ENCODE peak calls at places on chromosomes 4 and X, in four cellular contexts. Q is K562, G is GM12878, Y is H1. B is an unnamed sample.

GRCh38 chr4:100933628-100934027 is 413.7 kb downstream of the PPP3CA start:
- DNase-seq in Q (no peak), G (no peak), Y (no peak), B (peak; percentile 11)

GRCh38 chrX:68018248-68019203 is 414.8 kb downstream of the OPHN1 start:
- DNase-seq in Q (no peak), G (no peak), Y (peak; percentile 65), B (peak; percentile 32)

GRCh38 chr4:36244257-36245084 is at the start of gene ARAP2:
- DNase-seq in Q (peak; percentile 7), G (no peak), Y (peak; percentile 67), B (peak; percentile 4)

GRCh38 chrX:136954930-136955329 is 74.4 kb upstream of the RBMX start:
- DNase-seq in Q (peak; percentile 11), G (no peak), Y (no peak), B (peak; percentile 46)

GRCh38 chrX:24566233-24566632 is 80.9 kb downstream of the PCYT1B start:
- DNase-seq in Q (no peak), G (no peak), Y (no peak), B (no peak)

GRCh38 chr4:119570401-119570800 is 58.2 kb downstream of the PDE5A start:
- DNase-seq in Q (no peak), G (no peak), Y (no peak), B (peak; percentile 68)

GRCh38 chr4:130333241-130333759 is 1237.3 kb downstream of the C4orf33 start:
- DNase-seq in Q (no peak), G (no peak), Y (no peak), B (no peak)

GRCh38 chrX:154444001-154444754 is at the start of gene FAM50A:
- DNase-seq in Q (peak; percentile 86), G (no peak), Y (peak; percentile 69), B (peak; percentile 42)

GRCh38 chr4:110926841-110927400 is 304.0 kb upstream of the PITX2 start:
- DNase-seq in Q (no peak), G (no peak), Y (no peak), B (no peak)

GRCh38 chr4:53489279-53489889 is 101.9 kb downstream of the LNX1 start:
- DNase-seq in Q (peak; percentile 54), G (no peak), Y (no peak), B (peak; percentile 79)

GRCh38 chrX:17737707-17738001 is 361 bp downstream of the SCML1 start:
- DNase-seq in Q (no peak), G (no peak), Y (no peak), B (no peak)

GRCh38 chr4:1169171-1169671 is 3.2 kb downstream of the SPON2 start:
- DNase-seq in Q (no peak), G (no peak), Y (no peak), B (no peak)

GRCh38 chr4:8913858-8914460 is 42.3 kb upstream of the HMX1 start:
- DNase-seq in Q (no peak), G (no peak), Y (peak; percentile 36), B (no peak)

GRCh38 chrX:41779058-41779564 is 55.1 kb downstream of the GPR82 start:
- DNase-seq in Q (no peak), G (no peak), Y (no peak), B (peak; percentile 85)

GRCh38 chrX:86133761-86134160 is 14.5 kb upstream of the DACH2 start:
- DNase-seq in Q (no peak), G (no peak), Y (no peak), B (peak; percentile 34)

GRCh38 chrX:150362599-150363481 is at the start of gene MAMLD1:
- DNase-seq in Q (peak; percentile 43), G (no peak), Y (peak; percentile 47), B (peak; percentile 84)

GRCh38 chrX:86946569-86946968 is 571.0 kb upstream of the KLHL4 start:
- DNase-seq in Q (peak; percentile 4), G (peak; percentile 1), Y (no peak), B (peak; percentile 24)

GRCh38 chr4:7323872-7324650 is 110.7 kb downstream of the PSAPL1 start:
- DNase-seq in Q (no peak), G (no peak), Y (no peak), B (no peak)

GRCh38 chr4:14345356-14345775 is 656.9 kb upstream of the CPEB2 start:
- DNase-seq in Q (no peak), G (no peak), Y (no peak), B (peak; percentile 66)
- TF ChIP-seq CHD1 in Q (no peak), G (no peak), Y (no peak), B (no peak)

DNA sequence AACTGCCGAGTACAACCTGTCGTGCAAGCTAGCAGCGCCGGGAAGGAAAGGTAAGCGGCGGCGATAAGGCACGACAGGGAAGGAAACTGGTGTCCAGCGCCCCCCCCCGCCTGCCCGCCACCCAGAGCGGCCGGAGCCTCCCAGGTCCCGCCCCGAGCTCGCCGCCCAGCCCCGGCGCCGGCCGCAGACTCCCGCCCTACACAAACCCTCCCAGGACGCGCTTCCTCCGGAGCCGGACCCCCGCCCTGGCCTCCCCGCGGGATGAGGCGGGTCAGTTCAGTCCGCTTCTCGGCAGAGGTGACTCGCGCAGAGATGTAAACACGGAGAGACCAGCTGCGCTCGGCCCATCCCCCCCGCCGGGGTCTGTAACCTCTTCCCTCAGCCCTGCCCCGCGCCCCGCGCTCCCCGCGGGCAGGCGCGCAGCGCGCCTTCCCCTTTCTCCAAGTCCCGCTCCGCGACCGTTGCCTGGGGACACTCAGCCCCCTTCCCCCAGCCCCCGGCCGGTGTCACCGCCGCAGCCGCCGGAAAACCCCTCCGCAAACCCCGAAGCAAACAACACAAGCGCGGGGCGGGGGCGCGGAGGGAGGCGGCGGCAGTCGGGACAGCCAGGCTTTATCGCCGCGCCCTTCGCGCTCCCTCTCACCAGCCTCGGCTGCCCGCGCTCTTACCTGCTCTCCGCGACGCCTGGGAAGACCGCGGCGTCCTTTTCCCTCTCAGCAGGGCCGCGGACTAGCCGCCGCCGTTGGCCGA is 544 bp downstream of the ELF2 start:
- DNase-seq in Q (peak; percentile 76), G (no peak), Y (peak; percentile 89), B (peak; percentile 79)
- TF ChIP-seq CHD1 in Q (peak; percentile 44), G (no peak), Y (no peak), B (no peak)

GRCh38 chr4:147340111-147340510 is 140.8 kb upstream of the EDNRA start:
- DNase-seq in Q (no peak), G (no peak), Y (no peak), B (peak; percentile 89)

GRCh38 chr4:147336252-147336651 is 144.6 kb upstream of the EDNRA start:
- DNase-seq in Q (no peak), G (no peak), Y (no peak), B (no peak)

GRCh38 chr4:147345662-147346061 is 135.2 kb upstream of the EDNRA start:
- DNase-seq in Q (no peak), G (no peak), Y (no peak), B (no peak)

GRCh38 chr4:147339116-147339515 is 141.8 kb upstream of the EDNRA start:
- DNase-seq in Q (no peak), G (no peak), Y (no peak), B (peak; percentile 36)

GRCh38 chr4:147340547-147341225 is 140.2 kb upstream of the EDNRA start:
- DNase-seq in Q (no peak), G (peak; percentile 19), Y (no peak), B (peak; percentile 65)
- TF ChIP-seq CHD1 in Q (no peak), G (no peak), Y (no peak), B (no peak)

GRCh38 chr4:80202784-80203553 is 5.7 kb downstream of the PRDM8 start:
- DNase-seq in Q (no peak), G (no peak), Y (peak; percentile 70), B (peak; percentile 35)
- TF ChIP-seq CHD1 in Q (no peak), G (no peak), Y (no peak), B (no peak)

GRCh38 chr4:45186249-45186648 is 459.9 kb upstream of the GNPDA2 start:
- DNase-seq in Q (no peak), G (no peak), Y (no peak), B (no peak)

GRCh38 chr4:45183905-45184304 is 457.5 kb upstream of the GNPDA2 start:
- DNase-seq in Q (no peak), G (no peak), Y (no peak), B (no peak)
- TF ChIP-seq CHD1 in Q (no peak), G (no peak), Y (no peak), B (no peak)

DNA sequence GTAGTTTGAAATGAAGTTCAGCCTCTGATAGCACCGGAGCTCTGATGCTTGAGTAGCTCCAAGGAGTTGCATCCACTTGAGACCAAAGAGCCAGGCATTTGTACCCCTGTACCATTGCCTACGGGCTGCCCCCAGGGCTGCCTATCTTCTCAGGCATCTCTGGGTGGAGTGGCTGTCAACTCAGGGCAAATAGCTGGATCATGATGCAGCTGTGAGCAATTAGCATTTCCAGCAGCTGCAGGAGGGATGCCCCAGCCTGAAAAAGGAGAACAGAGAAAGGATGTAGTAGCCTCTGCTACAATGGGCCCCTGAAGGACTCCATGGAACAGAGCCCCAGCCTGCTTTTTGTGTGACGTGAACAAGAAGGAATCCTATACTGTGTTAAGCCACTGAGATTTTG is 492.6 kb downstream of the BCOR start:
- DNase-seq in Q (no peak), G (no peak), Y (no peak), B (no peak)
- TF ChIP-seq CHD1 in Q (no peak), G (no peak), Y (no peak), B (no peak)